ENCODE peak calls at places on chromosomes 6 and 20, in four cellular contexts. One of them, this sample, is unnamed. For H3K4me1 and H3K36me3, the result is how much of the 10 kb centered on the place peaks cover.

GRCh38 chr6:131244942-131245341 is 109.7 kb downstream of the AKAP7 start:
- DNase-seq in breast epithelium: no peak
- DNase-seq in mammary epithelial cell: no peak
- DNase-seq in CD4-positive, CD25-positive, alpha-beta regulatory T cell: no peak
- DNase-seq in this sample: peak

GRCh38 chr6:5998741-5999687 is 7.7 kb downstream of the NRN1 start:
- DNase-seq in mammary epithelial cell: no peak
- DNase-seq in CD4-positive, CD25-positive, alpha-beta regulatory T cell: no peak
- DNase-seq in breast epithelium: no peak
- DNase-seq in this sample: peak

GRCh38 chr6:125662301-125662700 is 87.1 kb upstream of the HEY2 start:
- DNase-seq in mammary epithelial cell: no peak
- DNase-seq in breast epithelium: no peak
- DNase-seq in CD4-positive, CD25-positive, alpha-beta regulatory T cell: no peak
- DNase-seq in this sample: no peak

GRCh38 chr6:19836799-19837510 is at the start of gene ID4:
- DNase-seq in CD4-positive, CD25-positive, alpha-beta regulatory T cell: no peak
- DNase-seq in breast epithelium: peak
- DNase-seq in mammary epithelial cell: peak
- DNase-seq in this sample: no peak

GRCh38 chr20:24950128-24950835 is 1.2 kb downstream of the CST7 start:
- DNase-seq in breast epithelium: no peak
- DNase-seq in CD4-positive, CD25-positive, alpha-beta regulatory T cell: no peak
- DNase-seq in mammary epithelial cell: no peak
- DNase-seq in this sample: no peak

GRCh38 chr6:475341-475740 is 83.8 kb downstream of the IRF4 start:
- DNase-seq in mammary epithelial cell: no peak
- DNase-seq in breast epithelium: no peak
- DNase-seq in CD4-positive, CD25-positive, alpha-beta regulatory T cell: no peak
- DNase-seq in this sample: no peak

GRCh38 chr20:38987777-38988176 is 25.6 kb downstream of the DHX35 start:
- DNase-seq in breast epithelium: no peak
- DNase-seq in CD4-positive, CD25-positive, alpha-beta regulatory T cell: no peak
- DNase-seq in mammary epithelial cell: no peak
- DNase-seq in this sample: no peak

GRCh38 chr6:166688901-166689300 is 61.9 kb upstream of the RPS6KA2 start:
- DNase-seq in CD4-positive, CD25-positive, alpha-beta regulatory T cell: no peak
- DNase-seq in mammary epithelial cell: no peak
- DNase-seq in breast epithelium: no peak
- DNase-seq in this sample: no peak

GRCh38 chr6:166058064-166058739 is 109.4 kb downstream of the TBXT start:
- DNase-seq in mammary epithelial cell: no peak
- DNase-seq in breast epithelium: no peak
- DNase-seq in CD4-positive, CD25-positive, alpha-beta regulatory T cell: no peak
- DNase-seq in this sample: no peak

GRCh38 chr6:90939906-90940305 is 353.0 kb upstream of the MAP3K7 start:
- DNase-seq in CD4-positive, CD25-positive, alpha-beta regulatory T cell: no peak
- DNase-seq in breast epithelium: no peak
- DNase-seq in mammary epithelial cell: no peak
- DNase-seq in this sample: no peak

GRCh38 chr6:93784794-93785757 is 365.7 kb upstream of the EPHA7 start:
- DNase-seq in breast epithelium: no peak
- DNase-seq in CD4-positive, CD25-positive, alpha-beta regulatory T cell: no peak
- DNase-seq in mammary epithelial cell: no peak
- DNase-seq in this sample: no peak

GRCh38 chr6:97923249-97923648 is 640.2 kb upstream of the MMS22L start:
- DNase-seq in CD4-positive, CD25-positive, alpha-beta regulatory T cell: no peak
- DNase-seq in breast epithelium: no peak
- DNase-seq in mammary epithelial cell: no peak
- DNase-seq in this sample: no peak

GRCh38 chr6:14066782-14067406 is 50.7 kb upstream of the CD83 start:
- DNase-seq in mammary epithelial cell: peak
- DNase-seq in CD4-positive, CD25-positive, alpha-beta regulatory T cell: no peak
- DNase-seq in breast epithelium: peak
- DNase-seq in this sample: no peak

GRCh38 chr6:56637640-56638039 is 5.0 kb downstream of the DST start:
- DNase-seq in CD4-positive, CD25-positive, alpha-beta regulatory T cell: no peak
- DNase-seq in mammary epithelial cell: peak
- DNase-seq in breast epithelium: no peak
- DNase-seq in this sample: no peak

GRCh38 chr20:44521484-44522481 is at the start of gene SERINC3:
- DNase-seq in CD4-positive, CD25-positive, alpha-beta regulatory T cell: peak
- DNase-seq in mammary epithelial cell: peak
- DNase-seq in breast epithelium: peak
- DNase-seq in this sample: peak

GRCh38 chr20:44522841-44523240 is 971 bp upstream of the SERINC3 start:
- DNase-seq in CD4-positive, CD25-positive, alpha-beta regulatory T cell: no peak
- DNase-seq in mammary epithelial cell: no peak
- DNase-seq in breast epithelium: no peak
- DNase-seq in this sample: no peak

GRCh38 chr20:44526129-44526528 is 4.3 kb upstream of the SERINC3 start:
- DNase-seq in mammary epithelial cell: peak
- DNase-seq in CD4-positive, CD25-positive, alpha-beta regulatory T cell: no peak
- DNase-seq in breast epithelium: no peak
- DNase-seq in this sample: no peak

GRCh38 chr20:44527716-44528199 is 5.9 kb upstream of the SERINC3 start:
- DNase-seq in breast epithelium: no peak
- DNase-seq in CD4-positive, CD25-positive, alpha-beta regulatory T cell: no peak
- DNase-seq in mammary epithelial cell: no peak
- DNase-seq in this sample: no peak

DNA sequence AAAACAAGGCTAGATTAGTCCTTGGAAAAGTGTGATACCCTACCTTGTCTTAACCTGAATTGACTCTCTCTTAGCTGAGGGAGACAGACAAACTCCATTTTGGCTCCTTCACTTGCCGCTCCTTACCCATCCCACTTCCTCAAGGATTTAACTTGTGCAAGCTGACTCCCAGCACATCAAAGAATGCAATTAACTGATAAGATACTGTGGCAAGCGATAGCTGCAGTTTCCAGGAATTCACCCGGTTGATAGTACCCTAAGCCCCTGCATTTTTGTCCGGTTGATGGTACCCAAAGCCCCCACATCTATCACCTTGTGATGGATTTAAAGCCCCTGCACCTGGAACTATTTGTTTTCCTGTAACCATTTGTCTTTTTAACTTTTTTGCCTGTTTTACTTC is 1.9 kb upstream of the SERINC3 start:
- DNase-seq in breast epithelium: no peak
- DNase-seq in mammary epithelial cell: no peak
- DNase-seq in CD4-positive, CD25-positive, alpha-beta regulatory T cell: no peak
- DNase-seq in this sample: no peak
- H3K4me1 ChIP-seq in breast epithelium: under half
- H3K4me1 ChIP-seq in mammary epithelial cell: under half
- H3K4me1 ChIP-seq in CD4-positive, CD25-positive, alpha-beta regulatory T cell: under half
- H3K4me1 ChIP-seq in this sample: under half

DNA sequence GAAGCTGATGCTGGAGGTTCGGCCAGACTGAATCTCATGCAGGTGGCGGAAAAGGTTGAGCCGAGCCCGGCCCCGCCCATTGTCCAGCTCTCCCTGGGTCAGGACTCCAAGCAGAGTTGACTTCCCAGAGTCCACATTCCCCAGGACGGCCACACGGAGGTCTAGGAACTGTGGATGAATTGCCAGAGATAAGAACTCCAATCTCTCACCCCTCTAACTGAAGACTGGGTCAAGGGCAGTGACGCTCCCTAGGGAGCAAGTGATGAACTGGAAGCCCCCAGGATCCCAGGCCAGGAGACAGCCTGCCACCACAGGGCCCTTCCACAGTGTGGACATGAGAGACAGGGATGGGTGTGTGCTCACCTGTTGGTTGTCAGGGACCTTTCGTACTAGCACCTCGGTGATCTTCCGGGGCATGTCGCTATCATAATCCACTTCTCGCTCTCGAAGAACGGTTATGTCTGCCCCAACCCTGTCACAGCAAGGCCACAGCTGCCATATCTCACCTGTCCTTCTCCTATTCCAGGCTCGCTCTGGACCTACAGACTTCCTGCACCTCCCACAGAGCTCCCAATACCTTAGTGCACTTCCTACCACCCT is 3.6 kb downstream of the GTPBP2 start:
- DNase-seq in breast epithelium: no peak
- DNase-seq in mammary epithelial cell: no peak
- DNase-seq in CD4-positive, CD25-positive, alpha-beta regulatory T cell: no peak
- DNase-seq in this sample: no peak
- H3K36me3 ChIP-seq in breast epithelium: under half
- H3K36me3 ChIP-seq in mammary epithelial cell: under half
- H3K36me3 ChIP-seq in CD4-positive, CD25-positive, alpha-beta regulatory T cell: half or more
- H3K36me3 ChIP-seq in this sample: half or more

GRCh38 chr20:62634330-62634967 is 7.9 kb upstream of the SLCO4A1 start:
- DNase-seq in mammary epithelial cell: no peak
- DNase-seq in breast epithelium: no peak
- DNase-seq in CD4-positive, CD25-positive, alpha-beta regulatory T cell: no peak
- DNase-seq in this sample: no peak

GRCh38 chr20:62632575-62632974 is 9.7 kb upstream of the SLCO4A1 start:
- DNase-seq in mammary epithelial cell: no peak
- DNase-seq in breast epithelium: no peak
- DNase-seq in CD4-positive, CD25-positive, alpha-beta regulatory T cell: no peak
- DNase-seq in this sample: no peak

GRCh38 chr20:62633571-62634329 is 8.6 kb upstream of the SLCO4A1 start:
- DNase-seq in mammary epithelial cell: no peak
- DNase-seq in CD4-positive, CD25-positive, alpha-beta regulatory T cell: no peak
- DNase-seq in breast epithelium: no peak
- DNase-seq in this sample: no peak

GRCh38 chr20:62629864-62630470 is 12.3 kb upstream of the SLCO4A1 start:
- DNase-seq in mammary epithelial cell: no peak
- DNase-seq in breast epithelium: no peak
- DNase-seq in CD4-positive, CD25-positive, alpha-beta regulatory T cell: no peak
- DNase-seq in this sample: no peak

GRCh38 chr20:62631336-62632317 is 10.7 kb upstream of the SLCO4A1 start:
- DNase-seq in breast epithelium: no peak
- DNase-seq in CD4-positive, CD25-positive, alpha-beta regulatory T cell: no peak
- DNase-seq in mammary epithelial cell: no peak
- DNase-seq in this sample: no peak
- H3K4me1 ChIP-seq in breast epithelium: under half
- H3K4me1 ChIP-seq in CD4-positive, CD25-positive, alpha-beta regulatory T cell: under half
- H3K4me1 ChIP-seq in mammary epithelial cell: under half
- H3K4me1 ChIP-seq in this sample: under half

DNA sequence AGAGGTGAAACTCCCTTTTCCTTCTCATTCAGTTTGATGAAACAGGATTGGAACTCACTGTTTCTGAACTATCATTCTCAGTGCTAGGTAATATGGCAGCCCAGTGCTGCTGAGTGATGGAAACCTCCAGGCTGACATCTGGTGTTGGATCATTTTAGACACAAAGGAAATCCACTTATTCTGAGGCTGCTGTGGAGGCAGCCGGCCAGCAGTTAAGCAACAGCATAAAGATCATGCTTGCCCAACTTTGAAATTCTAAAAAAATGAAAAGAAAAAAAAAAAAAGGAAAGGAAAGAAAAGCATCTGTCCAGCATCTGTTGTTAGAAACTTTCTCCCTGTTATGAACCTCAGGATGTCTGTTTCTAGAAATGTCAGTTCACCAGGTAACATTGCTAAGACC is 96.5 kb downstream of the RFPL4B start:
- DNase-seq in breast epithelium: peak
- DNase-seq in mammary epithelial cell: no peak
- DNase-seq in CD4-positive, CD25-positive, alpha-beta regulatory T cell: no peak
- DNase-seq in this sample: no peak
- H3K36me3 ChIP-seq in breast epithelium: under half
- H3K36me3 ChIP-seq in mammary epithelial cell: under half
- H3K36me3 ChIP-seq in CD4-positive, CD25-positive, alpha-beta regulatory T cell: under half
- H3K36me3 ChIP-seq in this sample: under half

This sample was measured in CD4-positive, alpha-beta memory T cell.